ENCODE peak calls at places on chromosome 21, in six cellular contexts. One of them, this sample, is unnamed.

GRCh38 chr21:16502273-16502672 is 772.5 kb downstream of the USP25 start:
- DNase-seq in fibroblast of mammary gland: no peak
- DNase-seq in astrocyte of the cerebellum: no peak
- DNase-seq in heart left ventricle: no peak
- DNase-seq in lower lobe of right lung: no peak
- DNase-seq in stimulated activated CD4-positive, alpha-beta T cell treated with anti-CD3 and anti-CD28 coated beads, Interleukin-2, amount 100 ng/mL, for 4 hours: no peak
- DNase-seq in this sample: no peak

GRCh38 chr21:45612096-45613019 is 31.2 kb upstream of the PCBP3 start:
- DNase-seq in fibroblast of mammary gland: peak; percentile 89
- DNase-seq in heart left ventricle: no peak
- DNase-seq in stimulated activated CD4-positive, alpha-beta T cell treated with anti-CD3 and anti-CD28 coated beads, Interleukin-2, amount 100 ng/mL, for 4 hours: no peak
- DNase-seq in lower lobe of right lung: no peak
- DNase-seq in astrocyte of the cerebellum: peak; percentile 84
- DNase-seq in this sample: peak; percentile 18

GRCh38 chr21:36509966-36510742 is 30.2 kb upstream of the CLDN14 start:
- DNase-seq in lower lobe of right lung: peak; percentile 75
- DNase-seq in heart left ventricle: no peak
- DNase-seq in astrocyte of the cerebellum: no peak
- DNase-seq in stimulated activated CD4-positive, alpha-beta T cell treated with anti-CD3 and anti-CD28 coated beads, Interleukin-2, amount 100 ng/mL, for 4 hours: no peak
- DNase-seq in fibroblast of mammary gland: no peak
- DNase-seq in this sample: no peak

GRCh38 chr21:26405735-26406361 is 167.2 kb downstream of the CYYR1 start:
- DNase-seq in heart left ventricle: no peak
- DNase-seq in astrocyte of the cerebellum: peak; percentile 23
- DNase-seq in fibroblast of mammary gland: peak; percentile 85
- DNase-seq in stimulated activated CD4-positive, alpha-beta T cell treated with anti-CD3 and anti-CD28 coated beads, Interleukin-2, amount 100 ng/mL, for 4 hours: no peak
- DNase-seq in lower lobe of right lung: no peak
- DNase-seq in this sample: no peak

GRCh38 chr21:15667010-15667409 is 62.8 kb upstream of the USP25 start:
- DNase-seq in fibroblast of mammary gland: peak; percentile 80
- DNase-seq in heart left ventricle: no peak
- DNase-seq in stimulated activated CD4-positive, alpha-beta T cell treated with anti-CD3 and anti-CD28 coated beads, Interleukin-2, amount 100 ng/mL, for 4 hours: no peak
- DNase-seq in lower lobe of right lung: no peak
- DNase-seq in astrocyte of the cerebellum: peak; percentile 24
- DNase-seq in this sample: no peak

GRCh38 chr21:45947716-45948255 is 33.8 kb upstream of the COL6A1 start:
- DNase-seq in heart left ventricle: no peak
- DNase-seq in astrocyte of the cerebellum: no peak
- DNase-seq in stimulated activated CD4-positive, alpha-beta T cell treated with anti-CD3 and anti-CD28 coated beads, Interleukin-2, amount 100 ng/mL, for 4 hours: no peak
- DNase-seq in fibroblast of mammary gland: no peak
- DNase-seq in lower lobe of right lung: no peak
- DNase-seq in this sample: no peak

GRCh38 chr21:35342440-35342839 is 293.3 kb upstream of the RUNX1 start:
- DNase-seq in heart left ventricle: no peak
- DNase-seq in fibroblast of mammary gland: no peak
- DNase-seq in astrocyte of the cerebellum: no peak
- DNase-seq in stimulated activated CD4-positive, alpha-beta T cell treated with anti-CD3 and anti-CD28 coated beads, Interleukin-2, amount 100 ng/mL, for 4 hours: no peak
- DNase-seq in lower lobe of right lung: no peak
- DNase-seq in this sample: no peak

GRCh38 chr21:42652527-42653491 is 612 bp upstream of the PDE9A start:
- DNase-seq in astrocyte of the cerebellum: no peak
- DNase-seq in lower lobe of right lung: peak; percentile 84
- DNase-seq in stimulated activated CD4-positive, alpha-beta T cell treated with anti-CD3 and anti-CD28 coated beads, Interleukin-2, amount 100 ng/mL, for 4 hours: no peak
- DNase-seq in fibroblast of mammary gland: peak; percentile 60
- DNase-seq in heart left ventricle: peak; percentile 79
- DNase-seq in this sample: peak; percentile 86

GRCh38 chr21:37338671-37339526 is 27.7 kb upstream of the DYRK1A start:
- DNase-seq in stimulated activated CD4-positive, alpha-beta T cell treated with anti-CD3 and anti-CD28 coated beads, Interleukin-2, amount 100 ng/mL, for 4 hours: no peak
- DNase-seq in lower lobe of right lung: no peak
- DNase-seq in fibroblast of mammary gland: peak; percentile 89
- DNase-seq in astrocyte of the cerebellum: peak; percentile 3
- DNase-seq in heart left ventricle: peak; percentile 62
- DNase-seq in this sample: no peak